ENCODE peak calls at places on chromosome 13, in six cellular contexts. A is endothelial cell of umbilical vein, I is K562, Z is HepG2, G is GM12878, M is A549. N is an unnamed sample.

GRCh38 chr13:97749174-97749573 is 204.3 kb upstream of the IPO5 start:
- DNase-seq in A (peak; percentile 12), I (no peak), Z (peak; percentile 9), G (no peak), M (peak; percentile 50), N (peak; percentile 21)

GRCh38 chr13:24192036-24192810 is 31.7 kb downstream of the SPATA13 start:
- DNase-seq in A (peak; percentile 26), I (no peak), Z (no peak), G (no peak), M (no peak), N (no peak)

GRCh38 chr13:112756511-112756966 is 66.7 kb downstream of the ATP11A start:
- DNase-seq in A (no peak), I (no peak), Z (no peak), G (no peak), M (no peak), N (no peak)

GRCh38 chr13:18949489-18949761 is 232.2 kb downstream of the TUBA3C start:
- DNase-seq in A (no peak), I (no peak), Z (no peak), G (no peak), M (no peak), N (no peak)

GRCh38 chr13:48828962-48829405 is 146.7 kb upstream of the FNDC3A start:
- DNase-seq in A (no peak), I (no peak), Z (no peak), G (no peak), M (peak; percentile 18), N (peak; percentile 17)

GRCh38 chr13:99320693-99321481 is 13.7 kb upstream of the GPR183 start:
- DNase-seq in A (peak; percentile 93), I (no peak), Z (no peak), G (no peak), M (peak; percentile 42), N (peak; percentile 73)

GRCh38 chr13:100951031-100951430 is 276.4 kb upstream of the TMTC4 start:
- DNase-seq in A (no peak), I (no peak), Z (no peak), G (no peak), M (no peak), N (no peak)

GRCh38 chr13:114077938-114078335 is 54.5 kb downstream of the RASA3 start:
- DNase-seq in A (no peak), I (peak; percentile 20), Z (no peak), G (no peak), M (no peak), N (no peak)

GRCh38 chr13:75258159-75258782 is 223.7 kb downstream of the TBC1D4 start:
- DNase-seq in A (peak; percentile 65), I (no peak), Z (peak; percentile 16), G (no peak), M (peak; percentile 33), N (peak; percentile 51)

GRCh38 chr13:50617134-50617721 is 226.3 kb downstream of the DLEU7 start:
- DNase-seq in A (peak; percentile 92), I (no peak), Z (no peak), G (no peak), M (peak; percentile 21), N (peak; percentile 87)

GRCh38 chr13:109402976-109403375 is 383.4 kb downstream of the IRS2 start:
- DNase-seq in A (no peak), I (no peak), Z (no peak), G (no peak), M (no peak), N (peak; percentile 97)

GRCh38 chr13:60590775-60591174 is 193.8 kb downstream of the TDRD3 start:
- DNase-seq in A (no peak), I (no peak), Z (no peak), G (no peak), M (no peak), N (peak; percentile 45)

GRCh38 chr13:50131998-50132936 is 117.0 kb downstream of the KCNRG start:
- DNase-seq in A (no peak), I (no peak), Z (no peak), G (no peak), M (no peak), N (no peak)

GRCh38 chr13:96898212-96898611 is 96.1 kb downstream of the OXGR1 start:
- DNase-seq in A (no peak), I (no peak), Z (no peak), G (no peak), M (no peak), N (no peak)

GRCh38 chr13:20128459-20128927 is 32.4 kb downstream of the GJA3 start:
- DNase-seq in A (no peak), I (no peak), Z (peak; percentile 15), G (no peak), M (no peak), N (peak; percentile 29)

GRCh38 chr13:31000889-31001288 is 68.4 kb downstream of the TEX26 start:
- DNase-seq in A (peak; percentile 4), I (no peak), Z (no peak), G (no peak), M (no peak), N (no peak)

GRCh38 chr13:98454389-98454881 is 122.5 kb downstream of the STK24 start:
- DNase-seq in A (peak; percentile 44), I (no peak), Z (peak; percentile 41), G (no peak), M (peak; percentile 19), N (no peak)

GRCh38 chr13:52850396-52851152 is 2.1 kb upstream of the PCDH8 start:
- DNase-seq in A (peak; percentile 20), I (no peak), Z (peak; percentile 25), G (no peak), M (peak; percentile 46), N (peak; percentile 71)

GRCh38 chr13:99335087-99335486 is 27.9 kb upstream of the GPR183 start:
- DNase-seq in A (no peak), I (no peak), Z (no peak), G (no peak), M (no peak), N (no peak)

GRCh38 chr13:87851395-87851794 is 180.2 kb downstream of the SLITRK5 start:
- DNase-seq in A (no peak), I (no peak), Z (no peak), G (no peak), M (no peak), N (no peak)

GRCh38 chr13:92260363-92260762 is 861.9 kb downstream of the GPC5 start:
- DNase-seq in A (no peak), I (no peak), Z (no peak), G (no peak), M (no peak), N (peak; percentile 22)

GRCh38 chr13:78595819-78596700 is 7.3 kb downstream of the POU4F1 start:
- DNase-seq in A (no peak), I (no peak), Z (peak; percentile 12), G (no peak), M (peak; percentile 19), N (peak; percentile 46)

GRCh38 chr13:102597029-102598015 is 536 bp downstream of the TPP2 start:
- DNase-seq in A (peak; percentile 41), I (peak; percentile 36), Z (no peak), G (no peak), M (peak; percentile 1), N (peak; percentile 59)

GRCh38 chr13:75788494-75788991 is 152.4 kb downstream of the LMO7 start:
- DNase-seq in A (peak; percentile 85), I (no peak), Z (no peak), G (no peak), M (peak; percentile 48), N (no peak)

GRCh38 chr13:46951516-46951915 is 54.7 kb upstream of the HTR2A start:
- DNase-seq in A (no peak), I (no peak), Z (no peak), G (no peak), M (no peak), N (no peak)

GRCh38 chr13:88125055-88125454 is 453.9 kb downstream of the SLITRK5 start:
- DNase-seq in A (no peak), I (no peak), Z (no peak), G (no peak), M (no peak), N (no peak)

GRCh38 chr13:98144501-98145350 is 1.8 kb downstream of the FARP1 start:
- DNase-seq in A (peak; percentile 39), I (no peak), Z (peak; percentile 86), G (no peak), M (peak; percentile 19), N (no peak)

GRCh38 chr13:42658019-42658418 is 84.1 kb downstream of the TNFSF11 start:
- DNase-seq in A (no peak), I (no peak), Z (no peak), G (no peak), M (no peak), N (no peak)

GRCh38 chr13:74835579-74835978 is 646.4 kb downstream of the TBC1D4 start:
- DNase-seq in A (no peak), I (no peak), Z (no peak), G (no peak), M (no peak), N (no peak)

GRCh38 chr13:47033216-47033615 is 136.4 kb upstream of the HTR2A start:
- DNase-seq in A (no peak), I (no peak), Z (no peak), G (no peak), M (no peak), N (no peak)

GRCh38 chr13:89455741-89456140 is 1784.6 kb downstream of the SLITRK5 start:
- DNase-seq in A (no peak), I (no peak), Z (no peak), G (no peak), M (no peak), N (no peak)

DNA sequence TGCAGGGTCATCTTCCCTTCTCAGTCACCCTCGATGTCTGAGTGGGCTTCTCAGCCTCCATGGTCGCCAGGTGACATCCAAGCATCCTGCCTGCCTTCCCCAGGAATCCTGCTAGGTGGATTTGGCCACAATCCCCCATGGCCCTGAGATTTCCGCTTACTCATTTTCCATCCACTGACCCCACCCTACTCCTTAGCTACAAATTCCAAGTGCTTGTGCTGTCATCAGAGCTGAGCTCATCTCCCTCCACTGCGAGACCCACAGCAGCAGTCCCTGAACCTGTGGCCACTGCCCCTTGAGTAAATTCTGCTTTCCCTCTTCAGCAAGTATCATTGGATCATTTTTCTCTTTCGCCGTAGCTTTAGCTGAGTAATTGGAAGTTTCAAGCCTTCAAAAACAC is 90.5 kb upstream of the ANKRD10 start:
- DNase-seq in A (no peak), I (no peak), Z (no peak), G (no peak), M (peak; percentile 31), N (no peak)
- TF ChIP-seq MYC in A (no peak), I (no peak), Z (no peak), G (no peak), M (no peak), N (no peak)

GRCh38 chr13:43830481-43830873 is 43.7 kb upstream of the ENOX1 start:
- DNase-seq in A (no peak), I (no peak), Z (no peak), G (no peak), M (peak; percentile 1), N (peak; percentile 43)

GRCh38 chr13:43835701-43836100 is 43.8 kb downstream of the CCDC122 start:
- DNase-seq in A (no peak), I (no peak), Z (no peak), G (no peak), M (no peak), N (no peak)

GRCh38 chr13:43831088-43831487 is 44.3 kb upstream of the ENOX1 start:
- DNase-seq in A (no peak), I (no peak), Z (no peak), G (no peak), M (no peak), N (no peak)
- TF ChIP-seq MYC in A (no peak), I (no peak), Z (no peak), G (no peak), M (no peak), N (no peak)

GRCh38 chr13:28568286-28568685 is 73.4 kb upstream of the FLT1 start:
- DNase-seq in A (peak; percentile 49), I (peak; percentile 17), Z (no peak), G (no peak), M (no peak), N (peak; percentile 61)
- TF ChIP-seq MYC in A (no peak), I (no peak), Z (no peak), G (no peak), M (no peak), N (no peak)

GRCh38 chr13:108083056-108083455 is 132.3 kb downstream of the LIG4 start:
- DNase-seq in A (peak; percentile 1), I (no peak), Z (no peak), G (no peak), M (no peak), N (no peak)
- TF ChIP-seq MYC in A (no peak), I (no peak), Z (no peak), G (no peak), M (no peak), N (no peak)